ENCODE peak calls at places on chromosomes 6 and 20, in six cellular contexts. One of them, this sample, is unnamed.
A peak's percentile ranks its signal among the peaks of the same experiment; 100 is the strongest.

GRCh38 chr6:11273406-11274065 is 41.1 kb upstream of the NEDD9 start:
- DNase-seq in K562: no peak
- DNase-seq in A549: peak; percentile 6
- DNase-seq in H1: no peak
- DNase-seq in GM12878: no peak
- DNase-seq in HepG2: no peak
- DNase-seq in this sample: no peak

GRCh38 chr20:36717657-36718056 is 28.2 kb downstream of the NDRG3 start:
- DNase-seq in HepG2: peak; percentile 45
- DNase-seq in K562: no peak
- DNase-seq in H1: no peak
- DNase-seq in GM12878: no peak
- DNase-seq in A549: no peak
- DNase-seq in this sample: no peak

GRCh38 chr6:56714982-56715456 is 72.3 kb upstream of the DST start:
- DNase-seq in H1: peak; percentile 31
- DNase-seq in HepG2: peak; percentile 81
- DNase-seq in GM12878: no peak
- DNase-seq in K562: no peak
- DNase-seq in A549: no peak
- DNase-seq in this sample: peak; percentile 55

GRCh38 chr20:18188446-18188845 is 50.8 kb downstream of the KAT14 start:
- DNase-seq in H1: no peak
- DNase-seq in K562: no peak
- DNase-seq in HepG2: no peak
- DNase-seq in GM12878: no peak
- DNase-seq in A549: no peak
- DNase-seq in this sample: no peak

GRCh38 chr20:56974499-56975250 is 291.8 kb downstream of the BMP7 start:
- DNase-seq in A549: peak; percentile 64
- DNase-seq in HepG2: peak; percentile 48
- DNase-seq in K562: peak; percentile 31
- DNase-seq in GM12878: no peak
- DNase-seq in H1: peak; percentile 38
- DNase-seq in this sample: no peak

GRCh38 chr6:41637179-41638001 is 878 bp upstream of the MDFI start:
- DNase-seq in GM12878: no peak
- DNase-seq in A549: no peak
- DNase-seq in HepG2: no peak
- DNase-seq in K562: no peak
- DNase-seq in H1: no peak
- DNase-seq in this sample: peak; percentile 71

GRCh38 chr6:138004423-138005287 is 102.6 kb downstream of the PERP start:
- DNase-seq in HepG2: peak; percentile 35
- DNase-seq in A549: peak; percentile 19
- DNase-seq in GM12878: peak; percentile 28
- DNase-seq in K562: no peak
- DNase-seq in H1: no peak
- DNase-seq in this sample: no peak

GRCh38 chr6:3231213-3232016 is 4.0 kb upstream of the TUBB2B start:
- DNase-seq in HepG2: peak; percentile 80
- DNase-seq in GM12878: no peak
- DNase-seq in H1: no peak
- DNase-seq in K562: no peak
- DNase-seq in A549: peak; percentile 62
- DNase-seq in this sample: peak; percentile 78

GRCh38 chr20:32535953-32536823 is 48.9 kb downstream of the NOL4L start:
- DNase-seq in HepG2: peak; percentile 79
- DNase-seq in K562: peak; percentile 94
- DNase-seq in GM12878: no peak
- DNase-seq in H1: no peak
- DNase-seq in A549: peak; percentile 44
- DNase-seq in this sample: peak; percentile 96

DNA sequence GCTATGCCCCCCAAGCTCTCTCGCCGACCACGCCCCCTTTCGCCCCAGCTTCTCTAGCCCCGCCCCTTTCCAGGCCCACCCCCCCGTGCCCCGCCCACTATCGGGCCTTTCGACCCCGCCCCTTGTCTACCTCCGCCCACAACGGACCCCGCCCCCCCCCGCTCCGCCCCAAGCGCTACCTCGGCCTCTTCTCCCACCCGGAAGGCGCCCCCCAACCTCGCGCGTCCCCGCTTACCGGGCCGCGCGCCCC is 201 bp downstream of the ZBTB22 start:
- DNase-seq in K562: peak; percentile 95
- DNase-seq in A549: no peak
- DNase-seq in GM12878: no peak
- DNase-seq in H1: no peak
- DNase-seq in HepG2: no peak
- DNase-seq in this sample: peak; percentile 92
- TF ChIP-seq CHD2 in K562: no peak
- TF ChIP-seq CHD2 in A549: no peak
- TF ChIP-seq CHD2 in GM12878: no peak
- TF ChIP-seq CHD2 in H1: no peak
- TF ChIP-seq CHD2 in HepG2: no peak
- TF ChIP-seq CHD2 in this sample: no peak

GRCh38 chr20:34871966-34872603 is 571 bp downstream of the GGT7 start:
- DNase-seq in A549: no peak
- DNase-seq in K562: no peak
- DNase-seq in GM12878: no peak
- DNase-seq in HepG2: no peak
- DNase-seq in H1: no peak
- DNase-seq in this sample: peak; percentile 33

GRCh38 chr20:34875657-34876160 is 703 bp upstream of the ACSS2 start:
- DNase-seq in K562: no peak
- DNase-seq in GM12878: no peak
- DNase-seq in A549: no peak
- DNase-seq in HepG2: no peak
- DNase-seq in H1: no peak
- DNase-seq in this sample: no peak

GRCh38 chr20:34873583-34874093 is 982 bp upstream of the GGT7 start:
- DNase-seq in H1: no peak
- DNase-seq in GM12878: no peak
- DNase-seq in A549: no peak
- DNase-seq in K562: no peak
- DNase-seq in HepG2: no peak
- DNase-seq in this sample: no peak

GRCh38 chr20:34872604-34873224 is at the start of gene GGT7:
- DNase-seq in H1: peak; percentile 60
- DNase-seq in GM12878: peak; percentile 24
- DNase-seq in K562: peak; percentile 93
- DNase-seq in HepG2: peak; percentile 81
- DNase-seq in A549: peak; percentile 86
- DNase-seq in this sample: peak; percentile 94

DNA sequence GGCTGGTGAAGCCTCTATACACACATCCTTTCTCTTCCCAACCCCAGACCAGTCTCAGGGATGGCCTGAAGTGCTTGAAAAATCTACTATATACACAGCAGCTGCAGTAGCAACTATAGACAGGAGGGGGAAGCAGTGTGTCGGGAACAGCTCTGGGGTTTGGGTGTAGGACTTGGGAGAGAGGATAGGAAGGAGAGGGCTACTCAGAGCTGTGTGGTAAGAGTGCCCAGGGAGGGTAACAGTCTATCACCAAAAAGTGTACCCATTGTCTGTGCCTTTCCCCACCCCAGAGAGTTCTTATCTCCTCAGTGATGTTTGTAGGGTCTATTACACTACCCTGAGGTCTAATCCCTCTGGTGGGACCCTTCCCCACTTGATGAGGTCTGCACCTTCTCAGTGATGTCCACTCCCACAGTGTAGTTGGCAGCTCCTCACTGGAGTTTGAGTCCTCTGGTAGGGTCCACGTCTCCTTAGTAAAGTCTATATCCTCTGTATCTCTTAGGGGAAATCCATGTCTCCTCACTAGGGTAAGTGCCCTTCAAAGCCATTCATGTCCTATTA is 1.5 kb upstream of the GGT7 start:
- DNase-seq in HepG2: peak; percentile 90
- DNase-seq in A549: peak; percentile 87
- DNase-seq in GM12878: peak; percentile 50
- DNase-seq in H1: no peak
- DNase-seq in K562: peak; percentile 53
- DNase-seq in this sample: peak; percentile 77
- TF ChIP-seq CHD2 in HepG2: no peak
- TF ChIP-seq CHD2 in A549: no peak
- TF ChIP-seq CHD2 in GM12878: no peak
- TF ChIP-seq CHD2 in H1: no peak
- TF ChIP-seq CHD2 in K562: no peak
- TF ChIP-seq CHD2 in this sample: no peak

GRCh38 chr20:61949363-61949713 is 116.3 kb downstream of the TAF4 start:
- DNase-seq in HepG2: no peak
- DNase-seq in A549: no peak
- DNase-seq in GM12878: no peak
- DNase-seq in K562: no peak
- DNase-seq in H1: no peak
- DNase-seq in this sample: no peak

GRCh38 chr20:61951695-61952533 is 113.8 kb downstream of the TAF4 start:
- DNase-seq in A549: no peak
- DNase-seq in K562: peak; percentile 58
- DNase-seq in HepG2: no peak
- DNase-seq in GM12878: no peak
- DNase-seq in H1: peak; percentile 36
- DNase-seq in this sample: no peak

GRCh38 chr20:61948586-61949362 is 116.9 kb downstream of the TAF4 start:
- DNase-seq in HepG2: no peak
- DNase-seq in GM12878: no peak
- DNase-seq in A549: no peak
- DNase-seq in K562: no peak
- DNase-seq in H1: no peak
- DNase-seq in this sample: no peak

GRCh38 chr20:61950631-61951010 is 115.1 kb downstream of the TAF4 start:
- DNase-seq in GM12878: no peak
- DNase-seq in HepG2: no peak
- DNase-seq in H1: no peak
- DNase-seq in A549: no peak
- DNase-seq in K562: no peak
- DNase-seq in this sample: no peak

DNA sequence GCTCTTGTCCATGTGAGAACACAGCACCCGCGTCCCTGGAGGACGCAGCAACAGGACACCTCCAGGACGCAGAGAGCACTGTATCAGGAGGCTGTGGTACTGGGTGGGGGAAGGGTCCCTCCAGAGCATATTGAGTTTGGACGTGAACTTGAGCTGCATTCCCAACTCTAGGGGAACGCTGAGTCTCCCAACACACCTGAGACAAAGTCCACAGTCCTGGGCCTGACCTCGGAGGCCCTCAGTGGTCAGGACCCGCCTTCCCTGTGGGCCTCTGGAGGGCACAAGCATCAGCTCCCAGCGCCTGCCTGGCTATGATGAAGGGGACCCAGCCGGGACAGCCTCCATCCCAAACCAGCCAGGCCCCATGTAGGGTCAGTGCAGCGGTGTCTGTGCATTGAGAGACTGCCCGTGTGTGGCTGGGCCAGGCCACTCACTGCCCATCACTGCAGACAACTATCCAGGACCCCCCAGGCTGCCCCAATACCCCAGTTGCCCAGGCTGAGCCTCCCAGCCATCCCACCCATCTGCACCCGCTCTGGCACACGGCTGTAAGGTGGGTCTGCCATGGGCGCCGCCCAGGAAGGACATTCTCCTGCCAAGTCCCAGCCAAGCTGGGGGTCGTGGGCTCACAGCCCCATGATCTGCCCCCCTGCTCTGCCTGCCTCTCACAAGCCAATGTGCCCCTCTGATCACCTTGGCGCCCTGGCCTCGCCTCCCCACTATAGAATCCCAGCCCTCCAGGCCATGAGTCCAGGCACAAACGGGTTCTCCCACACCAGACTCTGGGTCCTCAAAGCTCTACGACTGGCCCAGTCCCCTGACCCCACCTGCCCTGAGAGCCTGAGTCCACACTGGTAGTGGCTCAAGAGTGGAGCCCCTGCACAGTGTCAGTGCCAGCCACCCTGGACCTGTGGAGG is 115.7 kb downstream of the TAF4 start:
- DNase-seq in GM12878: no peak
- DNase-seq in A549: no peak
- DNase-seq in K562: no peak
- DNase-seq in HepG2: peak; percentile 39
- DNase-seq in H1: no peak
- DNase-seq in this sample: no peak
- TF ChIP-seq CHD2 in GM12878: no peak
- TF ChIP-seq CHD2 in A549: no peak
- TF ChIP-seq CHD2 in K562: no peak
- TF ChIP-seq CHD2 in HepG2: no peak
- TF ChIP-seq CHD2 in H1: no peak
- TF ChIP-seq CHD2 in this sample: no peak

GRCh38 chr20:51156041-51156795 is 133.3 kb upstream of the KCNG1 start:
- DNase-seq in K562: no peak
- DNase-seq in GM12878: no peak
- DNase-seq in HepG2: no peak
- DNase-seq in A549: no peak
- DNase-seq in H1: no peak
- DNase-seq in this sample: peak; percentile 77
- TF ChIP-seq CHD2 in K562: no peak
- TF ChIP-seq CHD2 in GM12878: no peak
- TF ChIP-seq CHD2 in HepG2: no peak
- TF ChIP-seq CHD2 in A549: no peak
- TF ChIP-seq CHD2 in H1: no peak
- TF ChIP-seq CHD2 in this sample: peak; percentile 95